ENCODE peak calls at places on chromosomes 5 and 9, in six cellular contexts. H is ovary; U is Karpas-422; Y is CD8-positive, alpha-beta memory T cell; V is RWPE2; J is effector memory CD4-positive, alpha-beta T cell. M is an unnamed sample.

GRCh38 chr9:34540826-34541225 is 18.0 kb upstream of the ENHO start:
- DNase-seq in H (no peak), U (no peak), Y (no peak), V (no peak), J (no peak), M (no peak)

GRCh38 chr5:90182726-90183125 is 226.8 kb downstream of the CETN3 start:
- DNase-seq in H (no peak), U (no peak), Y (no peak), V (no peak), J (no peak), M (no peak)

GRCh38 chr5:148933903-148934432 is 107.6 kb downstream of the ADRB2 start:
- DNase-seq in H (no peak), U (no peak), Y (no peak), V (no peak), J (no peak), M (no peak)

GRCh38 chr5:68405026-68405684 is 189.6 kb downstream of the PIK3R1 start:
- DNase-seq in H (no peak), U (no peak), Y (no peak), V (no peak), J (no peak), M (no peak)

GRCh38 chr9:78871086-78871451 is 574.1 kb downstream of the PSAT1 start:
- DNase-seq in H (no peak), U (no peak), Y (no peak), V (no peak), J (no peak), M (no peak)

GRCh38 chr5:115168829-115169391 is 798 bp downstream of the TRIM36 start:
- DNase-seq in H (no peak), U (peak; percentile 48), Y (no peak), V (no peak), J (no peak), M (no peak)

GRCh38 chr9:129160712-129161533 is 17.1 kb downstream of the IER5L start:
- DNase-seq in H (no peak), U (no peak), Y (no peak), V (no peak), J (no peak), M (no peak)

GRCh38 chr5:178688551-178688950 is 41.9 kb downstream of the ZNF354A start:
- DNase-seq in H (no peak), U (no peak), Y (no peak), V (no peak), J (no peak), M (no peak)

GRCh38 chr5:396715-397032 is 46.3 kb upstream of the EXOC3 start:
- DNase-seq in H (peak; percentile 5), U (no peak), Y (no peak), V (peak; percentile 49), J (no peak), M (no peak)

GRCh38 chr9:137397675-137398423 is 25.1 kb downstream of the EXD3 start:
- DNase-seq in H (no peak), U (no peak), Y (no peak), V (no peak), J (no peak), M (no peak)

GRCh38 chr9:36974731-36975130 is 59.3 kb downstream of the PAX5 start:
- DNase-seq in H (no peak), U (no peak), Y (no peak), V (no peak), J (no peak), M (no peak)

GRCh38 chr5:59036274-59036961 is 453.5 kb downstream of the RAB3C start:
- DNase-seq in H (no peak), U (no peak), Y (peak; percentile 43), V (peak; percentile 81), J (peak; percentile 21), M (peak; percentile 54)

GRCh38 chr5:96297290-96297689 is 135.8 kb downstream of the PCSK1 start:
- DNase-seq in H (no peak), U (no peak), Y (no peak), V (no peak), J (no peak), M (no peak)

GRCh38 chr9:128921881-128922763 is 1.3 kb downstream of the PHYHD1 start:
- DNase-seq in H (peak; percentile 77), U (peak; percentile 71), Y (no peak), V (no peak), J (no peak), M (no peak)

GRCh38 chr9:137138701-137139467 is at the start of gene GRIN1:
- DNase-seq in H (peak; percentile 32), U (no peak), Y (peak; percentile 35), V (no peak), J (no peak), M (no peak)

GRCh38 chr9:21777701-21778100 is 24.7 kb upstream of the MTAP start:
- DNase-seq in H (no peak), U (no peak), Y (no peak), V (no peak), J (no peak), M (no peak)

DNA sequence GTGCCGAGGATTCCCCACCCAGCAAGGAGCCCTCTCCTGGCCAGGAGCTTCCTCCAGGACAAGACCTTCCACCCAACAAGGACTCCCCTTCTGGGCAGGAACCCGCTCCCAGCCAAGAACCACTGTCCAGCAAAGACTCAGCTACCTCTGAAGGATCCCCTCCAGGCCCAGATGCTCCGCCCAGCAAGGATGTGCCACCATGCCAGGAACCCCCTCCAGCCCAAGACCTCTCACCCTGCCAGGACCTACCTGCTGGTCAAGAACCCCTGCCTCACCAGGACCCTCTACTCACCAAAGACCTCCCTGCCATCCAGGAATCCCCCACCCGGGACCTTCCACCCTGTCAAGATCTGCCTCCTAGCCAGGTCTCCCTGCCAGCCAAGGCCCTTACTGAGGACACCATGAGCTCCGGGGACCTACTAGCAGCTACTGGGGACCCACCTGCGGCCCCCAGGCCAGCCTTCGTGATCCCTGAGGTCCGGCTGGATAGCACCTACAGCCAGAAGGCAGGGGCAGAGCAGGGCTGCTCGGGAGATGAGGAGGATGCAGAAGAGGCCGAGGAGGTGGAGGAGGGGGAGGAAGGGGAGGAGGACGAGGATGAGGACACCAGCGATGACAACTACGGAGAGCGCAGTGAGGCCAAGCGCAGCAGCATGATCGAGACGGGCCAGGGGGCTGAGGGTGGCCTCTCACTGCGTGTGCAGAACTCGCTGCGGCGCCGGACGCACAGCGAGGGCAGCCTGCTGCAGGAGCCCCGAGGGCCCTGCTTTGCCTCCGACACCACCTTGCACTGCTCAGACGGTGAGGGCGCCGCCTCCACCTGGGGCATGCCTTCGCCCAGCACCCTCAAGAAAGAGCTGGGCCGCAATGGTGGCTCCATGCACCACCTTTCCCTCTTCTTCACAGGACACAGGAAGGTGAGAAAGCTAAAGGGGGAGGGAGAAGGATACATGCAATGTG is 120.3 kb downstream of the RGS3 start:
- DNase-seq in H (no peak), U (no peak), Y (no peak), V (no peak), J (no peak), M (no peak)
- H3K4me1 ChIP-seq in H (peaks cover 10% of the 10 kb centered on the region), U (peaks cover 31% of the 10 kb centered on the region), Y (peaks cover 42% of the 10 kb centered on the region), V (peaks cover 41% of the 10 kb centered on the region), J (peaks cover 35% of the 10 kb centered on the region), M (peaks cover 9% of the 10 kb centered on the region)

DNA sequence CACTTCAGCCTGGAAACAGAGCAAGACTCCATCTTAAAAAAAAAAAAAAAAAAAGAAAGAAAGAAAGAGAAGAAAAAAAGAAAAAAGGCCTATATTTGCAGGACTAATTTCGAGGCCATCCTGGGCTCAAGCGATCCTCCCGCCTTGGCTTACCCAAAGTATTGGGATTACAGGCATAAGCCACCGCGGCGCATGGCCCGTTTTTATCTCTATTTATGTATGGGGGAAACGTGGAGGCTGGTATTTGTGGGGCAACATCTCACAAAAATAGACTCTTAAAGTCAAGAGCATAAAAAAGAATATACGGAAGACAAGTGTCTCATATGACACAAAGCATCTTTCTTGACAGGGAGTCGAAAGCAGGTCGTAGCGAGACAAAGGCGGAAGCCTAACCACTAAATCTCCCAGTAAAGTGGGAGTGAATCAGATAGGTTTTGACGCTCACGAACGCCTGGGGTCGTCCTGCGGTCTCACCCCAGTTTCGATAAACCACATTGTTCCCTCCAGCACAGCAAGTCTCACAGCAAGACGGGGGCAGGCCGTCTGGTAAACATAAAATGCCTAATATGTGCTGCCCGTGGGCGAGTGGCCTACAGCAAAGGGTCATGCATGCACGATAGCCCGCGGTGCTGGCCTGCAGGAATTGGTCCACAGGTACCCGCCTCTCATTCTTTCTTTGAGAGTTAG is 1.8 kb upstream of the TRIM41 start:
- DNase-seq in H (no peak), U (peak; percentile 40), Y (peak; percentile 86), V (no peak), J (peak; percentile 76), M (no peak)
- H3K4me1 ChIP-seq in H (peaks cover 8% of the 10 kb centered on the region), U (peaks cover 57% of the 10 kb centered on the region), Y (peaks cover 55% of the 10 kb centered on the region), V (no peaks in the 10 kb centered on the region), J (peaks cover 26% of the 10 kb centered on the region), M (peaks cover 25% of the 10 kb centered on the region)

GRCh38 chr9:134388976-134389375 is 62.7 kb downstream of the RXRA start:
- DNase-seq in H (no peak), U (no peak), Y (no peak), V (no peak), J (no peak), M (no peak)
- H3K4me1 ChIP-seq in H (peaks cover 26% of the 10 kb centered on the region), U (no peaks in the 10 kb centered on the region), Y (peaks cover 43% of the 10 kb centered on the region), V (peaks cover 13% of the 10 kb centered on the region), J (peaks cover 39% of the 10 kb centered on the region), M (no peaks in the 10 kb centered on the region)

GRCh38 chr9:94867842-94868312 is 141.4 kb downstream of the AOPEP start:
- DNase-seq in H (no peak), U (no peak), Y (no peak), V (no peak), J (no peak), M (no peak)
- H3K4me1 ChIP-seq in H (peaks cover 18% of the 10 kb centered on the region), U (peaks cover 6% of the 10 kb centered on the region), Y (peaks cover 26% of the 10 kb centered on the region), V (peaks cover 56% of the 10 kb centered on the region), J (peaks cover 14% of the 10 kb centered on the region), M (peaks cover 44% of the 10 kb centered on the region)

GRCh38 chr5:57842376-57843015 is 359.9 kb upstream of the ACTBL2 start:
- DNase-seq in H (no peak), U (no peak), Y (no peak), V (no peak), J (no peak), M (no peak)
- H3K4me1 ChIP-seq in H (no peaks in the 10 kb centered on the region), U (no peaks in the 10 kb centered on the region), Y (no peaks in the 10 kb centered on the region), V (peaks cover 55% of the 10 kb centered on the region), J (no peaks in the 10 kb centered on the region), M (peaks cover 49% of the 10 kb centered on the region)

GRCh38 chr5:6715271-6715670 is 2.0 kb downstream of the TENT4A start:
- DNase-seq in H (no peak), U (no peak), Y (no peak), V (no peak), J (no peak), M (no peak)
- H3K4me1 ChIP-seq in H (peaks cover 29% of the 10 kb centered on the region), U (peaks cover 63% of the 10 kb centered on the region), Y (peaks cover 54% of the 10 kb centered on the region), V (peaks cover 11% of the 10 kb centered on the region), J (peaks cover 34% of the 10 kb centered on the region), M (peaks cover 21% of the 10 kb centered on the region)

GRCh38 chr5:172169216-172169615 is 18.8 kb downstream of the STK10 start:
- DNase-seq in H (no peak), U (no peak), Y (no peak), V (no peak), J (no peak), M (no peak)

GRCh38 chr5:172172912-172173591 is 15.0 kb downstream of the STK10 start:
- DNase-seq in H (no peak), U (no peak), Y (no peak), V (no peak), J (no peak), M (no peak)

GRCh38 chr5:172170251-172170701 is 17.7 kb downstream of the STK10 start:
- DNase-seq in H (no peak), U (no peak), Y (no peak), V (no peak), J (no peak), M (no peak)

GRCh38 chr5:172173771-172174170 is 14.3 kb downstream of the STK10 start:
- DNase-seq in H (no peak), U (no peak), Y (peak; percentile 70), V (no peak), J (peak; percentile 77), M (no peak)

GRCh38 chr5:172171118-172171775 is 16.8 kb downstream of the STK10 start:
- DNase-seq in H (no peak), U (no peak), Y (no peak), V (no peak), J (no peak), M (no peak)
- H3K4me1 ChIP-seq in H (no peaks in the 10 kb centered on the region), U (peaks cover 23% of the 10 kb centered on the region), Y (peaks cover 88% of the 10 kb centered on the region), V (peaks cover 6% of the 10 kb centered on the region), J (peaks cover 76% of the 10 kb centered on the region), M (peaks cover 15% of the 10 kb centered on the region)

M was measured in Panc1.